ENCODE peak calls at places on chromosomes 1 and 21, in eight cellular contexts. W is epithelial cell of esophagus, G is PC-3, H is SW 1271, I is T-helper 2 cell, P is hippocampal formation, X is GM04503, S is ELR. J is an unnamed sample.

GRCh38 chr1:62384276-62385005 is 52.4 kb upstream of the USP1 start:
- DNase-seq in W (peak), G (peak), H (no peak), I (no peak), P (no peak), X (peak), S (peak), J (no peak)

GRCh38 chr1:175848329-175848728 is 104.9 kb upstream of the TNR start:
- DNase-seq in W (no peak), G (no peak), H (no peak), I (no peak), P (no peak), X (no peak), S (no peak), J (no peak)

GRCh38 chr1:229972600-229973296 is 94.3 kb upstream of the GALNT2 start:
- DNase-seq in W (no peak), G (no peak), H (no peak), I (no peak), P (no peak), X (no peak), S (peak), J (no peak)

GRCh38 chr1:201447911-201448871 is 20.8 kb downstream of the PHLDA3 start:
- DNase-seq in W (peak), G (peak), H (no peak), I (no peak), P (peak), X (no peak), S (peak), J (peak)

GRCh38 chr1:6497215-6497866 is 5.9 kb upstream of the PLEKHG5 start:
- DNase-seq in W (peak), G (peak), H (no peak), I (peak), P (no peak), X (no peak), S (peak), J (peak)

GRCh38 chr1:78277253-78277652 is 213.5 kb upstream of the PTGFR start:
- DNase-seq in W (peak), G (peak), H (no peak), I (no peak), P (no peak), X (peak), S (peak), J (no peak)

GRCh38 chr1:16615253-16616252 is 2.2 kb upstream of the NBPF1 start:
- DNase-seq in W (no peak), G (no peak), H (no peak), I (no peak), P (no peak), X (no peak), S (no peak), J (no peak)

GRCh38 chr1:238101923-238102322 is 211.2 kb upstream of the ZP4 start:
- DNase-seq in W (no peak), G (no peak), H (no peak), I (no peak), P (no peak), X (no peak), S (no peak), J (no peak)

GRCh38 chr1:15799928-15800835 is 7.3 kb downstream of the UQCRHL start:
- DNase-seq in W (peak), G (peak), H (peak), I (no peak), P (no peak), X (no peak), S (peak), J (peak)

GRCh38 chr21:31929548-31929947 is 56.7 kb downstream of the HUNK start:
- DNase-seq in W (no peak), G (no peak), H (no peak), I (no peak), P (no peak), X (no peak), S (no peak), J (no peak)

GRCh38 chr1:215793210-215793609 is 226.1 kb downstream of the KCTD3 start:
- DNase-seq in W (peak), G (peak), H (no peak), I (no peak), P (no peak), X (peak), S (peak), J (no peak)

GRCh38 chr1:97174039-97174704 is 452.6 kb downstream of the PTBP2 start:
- DNase-seq in W (peak), G (peak), H (no peak), I (no peak), P (no peak), X (no peak), S (peak), J (no peak)

GRCh38 chr1:204973449-204973848 is 69.6 kb upstream of the CNTN2 start:
- DNase-seq in W (no peak), G (no peak), H (no peak), I (no peak), P (no peak), X (no peak), S (no peak), J (no peak)

GRCh38 chr1:67766117-67766978 is 66.9 kb downstream of the GNG12 start:
- DNase-seq in W (peak), G (peak), H (no peak), I (no peak), P (peak), X (no peak), S (peak), J (peak)